ENCODE peak calls at places on chromosome 18, in six cellular contexts. One of them, this sample, is unnamed.

GRCh38 chr18:26804474-26804873 is 61.0 kb downstream of the AQP4 start:
- DNase-seq in HTR-8/SVneo: no peak
- DNase-seq in AG09319: no peak
- DNase-seq in memory B cell: no peak
- DNase-seq in left colon: no peak
- DNase-seq in activated CD8-positive, alpha-beta memory T cell treated with anti-CD3 and anti-CD28 coated beads for 24 hours: no peak
- DNase-seq in this sample: no peak

GRCh38 chr18:48663931-48664847 is 125.4 kb downstream of the CTIF start:
- DNase-seq in HTR-8/SVneo: peak; percentile 56
- DNase-seq in AG09319: peak; percentile 14
- DNase-seq in memory B cell: peak; percentile 38
- DNase-seq in left colon: peak; percentile 45
- DNase-seq in activated CD8-positive, alpha-beta memory T cell treated with anti-CD3 and anti-CD28 coated beads for 24 hours: peak; percentile 82
- DNase-seq in this sample: peak; percentile 76

GRCh38 chr18:13287372-13287771 is 68.8 kb downstream of the LDLRAD4 start:
- DNase-seq in HTR-8/SVneo: no peak
- DNase-seq in AG09319: no peak
- DNase-seq in memory B cell: no peak
- DNase-seq in left colon: no peak
- DNase-seq in activated CD8-positive, alpha-beta memory T cell treated with anti-CD3 and anti-CD28 coated beads for 24 hours: no peak
- DNase-seq in this sample: no peak

GRCh38 chr18:55150001-55150400 is 190.7 kb upstream of the CCDC68 start:
- DNase-seq in HTR-8/SVneo: no peak
- DNase-seq in AG09319: no peak
- DNase-seq in memory B cell: no peak
- DNase-seq in left colon: no peak
- DNase-seq in activated CD8-positive, alpha-beta memory T cell treated with anti-CD3 and anti-CD28 coated beads for 24 hours: no peak
- DNase-seq in this sample: no peak

GRCh38 chr18:60193780-60194179 is 178.8 kb downstream of the MC4R start:
- DNase-seq in HTR-8/SVneo: no peak
- DNase-seq in AG09319: no peak
- DNase-seq in memory B cell: no peak
- DNase-seq in left colon: no peak
- DNase-seq in activated CD8-positive, alpha-beta memory T cell treated with anti-CD3 and anti-CD28 coated beads for 24 hours: no peak
- DNase-seq in this sample: no peak

GRCh38 chr18:25237571-25238267 is 114.2 kb downstream of the ZNF521 start:
- DNase-seq in HTR-8/SVneo: no peak
- DNase-seq in AG09319: no peak
- DNase-seq in memory B cell: no peak
- DNase-seq in left colon: no peak
- DNase-seq in activated CD8-positive, alpha-beta memory T cell treated with anti-CD3 and anti-CD28 coated beads for 24 hours: no peak
- DNase-seq in this sample: no peak

GRCh38 chr18:11736656-11737055 is 47.6 kb downstream of the GNAL start:
- DNase-seq in HTR-8/SVneo: no peak
- DNase-seq in AG09319: no peak
- DNase-seq in memory B cell: no peak
- DNase-seq in left colon: no peak
- DNase-seq in activated CD8-positive, alpha-beta memory T cell treated with anti-CD3 and anti-CD28 coated beads for 24 hours: no peak
- DNase-seq in this sample: no peak

GRCh38 chr18:73614812-73615211 is 532.8 kb downstream of the FBXO15 start:
- DNase-seq in HTR-8/SVneo: peak; percentile 34
- DNase-seq in AG09319: peak; percentile 68
- DNase-seq in memory B cell: no peak
- DNase-seq in left colon: no peak
- DNase-seq in activated CD8-positive, alpha-beta memory T cell treated with anti-CD3 and anti-CD28 coated beads for 24 hours: no peak
- DNase-seq in this sample: peak; percentile 54

GRCh38 chr18:10213526-10213925 is 240.9 kb upstream of the APCDD1 start:
- DNase-seq in HTR-8/SVneo: no peak
- DNase-seq in AG09319: no peak
- DNase-seq in memory B cell: peak; percentile 15
- DNase-seq in left colon: no peak
- DNase-seq in activated CD8-positive, alpha-beta memory T cell treated with anti-CD3 and anti-CD28 coated beads for 24 hours: no peak
- DNase-seq in this sample: no peak

GRCh38 chr18:48836231-48836805 is 114.4 kb downstream of the SMAD7 start:
- DNase-seq in HTR-8/SVneo: no peak
- DNase-seq in AG09319: no peak
- DNase-seq in memory B cell: no peak
- DNase-seq in left colon: peak; percentile 10
- DNase-seq in activated CD8-positive, alpha-beta memory T cell treated with anti-CD3 and anti-CD28 coated beads for 24 hours: no peak
- DNase-seq in this sample: no peak

GRCh38 chr18:53153281-53153680 is 813.3 kb downstream of the DCC start:
- DNase-seq in HTR-8/SVneo: no peak
- DNase-seq in AG09319: no peak
- DNase-seq in memory B cell: no peak
- DNase-seq in left colon: no peak
- DNase-seq in activated CD8-positive, alpha-beta memory T cell treated with anti-CD3 and anti-CD28 coated beads for 24 hours: no peak
- DNase-seq in this sample: no peak

GRCh38 chr18:10139783-10140410 is 226.1 kb downstream of the VAPA start:
- DNase-seq in HTR-8/SVneo: peak; percentile 31
- DNase-seq in AG09319: no peak
- DNase-seq in memory B cell: no peak
- DNase-seq in left colon: no peak
- DNase-seq in activated CD8-positive, alpha-beta memory T cell treated with anti-CD3 and anti-CD28 coated beads for 24 hours: no peak
- DNase-seq in this sample: no peak

GRCh38 chr18:60053747-60054304 is 154.0 kb downstream of the PMAIP1 start:
- DNase-seq in HTR-8/SVneo: peak; percentile 50
- DNase-seq in AG09319: peak; percentile 52
- DNase-seq in memory B cell: no peak
- DNase-seq in left colon: no peak
- DNase-seq in activated CD8-positive, alpha-beta memory T cell treated with anti-CD3 and anti-CD28 coated beads for 24 hours: no peak
- DNase-seq in this sample: peak; percentile 88

GRCh38 chr18:45657357-45658335 is 42.4 kb downstream of the SLC14A2 start:
- DNase-seq in HTR-8/SVneo: no peak
- DNase-seq in AG09319: no peak
- DNase-seq in memory B cell: no peak
- DNase-seq in left colon: no peak
- DNase-seq in activated CD8-positive, alpha-beta memory T cell treated with anti-CD3 and anti-CD28 coated beads for 24 hours: no peak
- DNase-seq in this sample: no peak

GRCh38 chr18:79765491-79766245 is 32.1 kb upstream of the KCNG2 start:
- DNase-seq in HTR-8/SVneo: no peak
- DNase-seq in AG09319: peak; percentile 25
- DNase-seq in memory B cell: no peak
- DNase-seq in left colon: peak; percentile 17
- DNase-seq in activated CD8-positive, alpha-beta memory T cell treated with anti-CD3 and anti-CD28 coated beads for 24 hours: no peak
- DNase-seq in this sample: no peak

GRCh38 chr18:63683152-63683551 is 19.6 kb upstream of the SERPINB11 start:
- DNase-seq in HTR-8/SVneo: peak; percentile 25
- DNase-seq in AG09319: peak; percentile 52
- DNase-seq in memory B cell: no peak
- DNase-seq in left colon: no peak
- DNase-seq in activated CD8-positive, alpha-beta memory T cell treated with anti-CD3 and anti-CD28 coated beads for 24 hours: no peak
- DNase-seq in this sample: peak; percentile 14

GRCh38 chr18:76448262-76449109 is 46.6 kb downstream of the ZNF516 start:
- DNase-seq in HTR-8/SVneo: no peak
- DNase-seq in AG09319: no peak
- DNase-seq in memory B cell: no peak
- DNase-seq in left colon: no peak
- DNase-seq in activated CD8-positive, alpha-beta memory T cell treated with anti-CD3 and anti-CD28 coated beads for 24 hours: peak; percentile 52
- DNase-seq in this sample: no peak

GRCh38 chr18:76388891-76389423 is 106.1 kb downstream of the ZNF516 start:
- DNase-seq in HTR-8/SVneo: no peak
- DNase-seq in AG09319: no peak
- DNase-seq in memory B cell: no peak
- DNase-seq in left colon: peak; percentile 18
- DNase-seq in activated CD8-positive, alpha-beta memory T cell treated with anti-CD3 and anti-CD28 coated beads for 24 hours: peak; percentile 49
- DNase-seq in this sample: no peak

GRCh38 chr18:32674491-32674890 is 98.3 kb downstream of the KLHL14 start:
- DNase-seq in HTR-8/SVneo: no peak
- DNase-seq in AG09319: no peak
- DNase-seq in memory B cell: no peak
- DNase-seq in left colon: no peak
- DNase-seq in activated CD8-positive, alpha-beta memory T cell treated with anti-CD3 and anti-CD28 coated beads for 24 hours: no peak
- DNase-seq in this sample: peak; percentile 4

GRCh38 chr18:79200546-79201268 is 131.5 kb downstream of the ATP9B start:
- DNase-seq in HTR-8/SVneo: no peak
- DNase-seq in AG09319: no peak
- DNase-seq in memory B cell: no peak
- DNase-seq in left colon: peak; percentile 37
- DNase-seq in activated CD8-positive, alpha-beta memory T cell treated with anti-CD3 and anti-CD28 coated beads for 24 hours: no peak
- DNase-seq in this sample: peak; percentile 51

GRCh38 chr18:43115076-43116035 is at the start of gene RIT2:
- DNase-seq in HTR-8/SVneo: no peak
- DNase-seq in AG09319: no peak
- DNase-seq in memory B cell: no peak
- DNase-seq in left colon: no peak
- DNase-seq in activated CD8-positive, alpha-beta memory T cell treated with anti-CD3 and anti-CD28 coated beads for 24 hours: no peak
- DNase-seq in this sample: no peak

GRCh38 chr18:79393181-79393598 is 2.5 kb upstream of the NFATC1 start:
- DNase-seq in HTR-8/SVneo: no peak
- DNase-seq in AG09319: no peak
- DNase-seq in memory B cell: no peak
- DNase-seq in left colon: no peak
- DNase-seq in activated CD8-positive, alpha-beta memory T cell treated with anti-CD3 and anti-CD28 coated beads for 24 hours: no peak
- DNase-seq in this sample: peak; percentile 68

GRCh38 chr18:63155169-63155852 is 164.3 kb downstream of the BCL2 start:
- DNase-seq in HTR-8/SVneo: peak; percentile 12
- DNase-seq in AG09319: no peak
- DNase-seq in memory B cell: peak; percentile 86
- DNase-seq in left colon: peak; percentile 89
- DNase-seq in activated CD8-positive, alpha-beta memory T cell treated with anti-CD3 and anti-CD28 coated beads for 24 hours: peak; percentile 92
- DNase-seq in this sample: peak; percentile 63